ENCODE peak calls at places on chromosome X, in four cellular contexts. One of them, this sample, is unnamed.

GRCh38 chrX:10050481-10050880 is 83.3 kb downstream of the CLDN34 start:
- DNase-seq in RWPE2: no peak
- DNase-seq in left lung: no peak
- DNase-seq in fibroblast of lung: no peak
- DNase-seq in this sample: no peak

GRCh38 chrX:152638443-152638904 is 779 bp downstream of the GABRQ start:
- DNase-seq in RWPE2: no peak
- DNase-seq in left lung: no peak
- DNase-seq in fibroblast of lung: no peak
- DNase-seq in this sample: no peak

GRCh38 chrX:9614016-9614415 is 149.2 kb downstream of the TBL1X start:
- DNase-seq in RWPE2: no peak
- DNase-seq in left lung: no peak
- DNase-seq in fibroblast of lung: peak; percentile 26
- DNase-seq in this sample: no peak

GRCh38 chrX:87890437-87890836 is 372.8 kb downstream of the KLHL4 start:
- DNase-seq in RWPE2: no peak
- DNase-seq in left lung: no peak
- DNase-seq in fibroblast of lung: no peak
- DNase-seq in this sample: no peak

GRCh38 chrX:12956704-12957541 is 18.0 kb upstream of the TMSB4X start:
- DNase-seq in RWPE2: no peak
- DNase-seq in left lung: no peak
- DNase-seq in fibroblast of lung: peak; percentile 57
- DNase-seq in this sample: no peak

GRCh38 chrX:28910501-28910900 is 323.3 kb downstream of the IL1RAPL1 start:
- DNase-seq in RWPE2: no peak
- DNase-seq in left lung: no peak
- DNase-seq in fibroblast of lung: peak; percentile 55
- DNase-seq in this sample: no peak

GRCh38 chrX:129739591-129739990 is 812 bp downstream of the XPNPEP2 start:
- DNase-seq in RWPE2: no peak
- DNase-seq in left lung: no peak
- DNase-seq in fibroblast of lung: no peak
- DNase-seq in this sample: no peak

GRCh38 chrX:101191217-101191750 is 28.3 kb upstream of the DRP2 start:
- DNase-seq in RWPE2: no peak
- DNase-seq in left lung: no peak
- DNase-seq in fibroblast of lung: no peak
- DNase-seq in this sample: peak; percentile 18

GRCh38 chrX:7514871-7515599 is 327.9 kb upstream of the VCX start:
- DNase-seq in RWPE2: no peak
- DNase-seq in left lung: no peak
- DNase-seq in fibroblast of lung: no peak
- DNase-seq in this sample: peak; percentile 65

GRCh38 chrX:65667157-65667502 is 324 bp upstream of the MSN start:
- DNase-seq in RWPE2: no peak
- DNase-seq in left lung: no peak
- DNase-seq in fibroblast of lung: no peak
- DNase-seq in this sample: no peak

GRCh38 chrX:51743179-51743957 is at the start of gene GSPT2:
- DNase-seq in RWPE2: peak; percentile 18
- DNase-seq in left lung: peak; percentile 75
- DNase-seq in fibroblast of lung: peak; percentile 83
- DNase-seq in this sample: peak; percentile 80

GRCh38 chrX:101958139-101958538 is 26.3 kb upstream of the ZMAT1 start:
- DNase-seq in RWPE2: no peak
- DNase-seq in left lung: no peak
- DNase-seq in fibroblast of lung: peak; percentile 9
- DNase-seq in this sample: no peak

GRCh38 chrX:136616987-136617685 is 30.8 kb upstream of the CD40LG start:
- DNase-seq in RWPE2: no peak
- DNase-seq in left lung: no peak
- DNase-seq in fibroblast of lung: no peak
- DNase-seq in this sample: no peak

GRCh38 chrX:38636949-38637819 is 75.8 kb downstream of the TSPAN7 start:
- DNase-seq in RWPE2: no peak
- DNase-seq in left lung: no peak
- DNase-seq in fibroblast of lung: no peak
- DNase-seq in this sample: no peak

GRCh38 chrX:52363247-52363883 is 5.5 kb upstream of the XAGE2 start:
- DNase-seq in RWPE2: no peak
- DNase-seq in left lung: no peak
- DNase-seq in fibroblast of lung: peak; percentile 12
- DNase-seq in this sample: no peak

GRCh38 chrX:49951524-49952193 is 29.3 kb downstream of the CLCN5 start:
- DNase-seq in RWPE2: no peak
- DNase-seq in left lung: no peak
- DNase-seq in fibroblast of lung: peak; percentile 3
- DNase-seq in this sample: no peak

GRCh38 chrX:38627683-38628082 is 66.3 kb downstream of the TSPAN7 start:
- DNase-seq in RWPE2: no peak
- DNase-seq in left lung: no peak
- DNase-seq in fibroblast of lung: peak; percentile 2
- DNase-seq in this sample: no peak

GRCh38 chrX:121308276-121308805 is 260.9 kb downstream of the GLUD2 start:
- DNase-seq in RWPE2: no peak
- DNase-seq in left lung: peak; percentile 29
- DNase-seq in fibroblast of lung: no peak
- DNase-seq in this sample: no peak

GRCh38 chrX:32591589-32591988 is 619.8 kb downstream of the DMD start:
- DNase-seq in RWPE2: no peak
- DNase-seq in left lung: no peak
- DNase-seq in fibroblast of lung: no peak
- DNase-seq in this sample: no peak

GRCh38 chrX:68203656-68204055 is 229.6 kb downstream of the OPHN1 start:
- DNase-seq in RWPE2: no peak
- DNase-seq in left lung: no peak
- DNase-seq in fibroblast of lung: no peak
- DNase-seq in this sample: no peak

GRCh38 chrX:12021708-12022107 is 116.6 kb upstream of the FRMPD4 start:
- DNase-seq in RWPE2: no peak
- DNase-seq in left lung: no peak
- DNase-seq in fibroblast of lung: no peak
- DNase-seq in this sample: no peak

GRCh38 chrX:103063918-103064434 is at the start of gene BEX1:
- DNase-seq in RWPE2: peak; percentile 61
- DNase-seq in left lung: no peak
- DNase-seq in fibroblast of lung: peak; percentile 32
- DNase-seq in this sample: no peak

GRCh38 chrX:33987458-33987857 is 144.7 kb downstream of the FAM47A start:
- DNase-seq in RWPE2: no peak
- DNase-seq in left lung: no peak
- DNase-seq in fibroblast of lung: no peak
- DNase-seq in this sample: no peak

GRCh38 chrX:32687379-32687778 is 524.0 kb downstream of the DMD start:
- DNase-seq in RWPE2: no peak
- DNase-seq in left lung: no peak
- DNase-seq in fibroblast of lung: no peak
- DNase-seq in this sample: no peak

DNA sequence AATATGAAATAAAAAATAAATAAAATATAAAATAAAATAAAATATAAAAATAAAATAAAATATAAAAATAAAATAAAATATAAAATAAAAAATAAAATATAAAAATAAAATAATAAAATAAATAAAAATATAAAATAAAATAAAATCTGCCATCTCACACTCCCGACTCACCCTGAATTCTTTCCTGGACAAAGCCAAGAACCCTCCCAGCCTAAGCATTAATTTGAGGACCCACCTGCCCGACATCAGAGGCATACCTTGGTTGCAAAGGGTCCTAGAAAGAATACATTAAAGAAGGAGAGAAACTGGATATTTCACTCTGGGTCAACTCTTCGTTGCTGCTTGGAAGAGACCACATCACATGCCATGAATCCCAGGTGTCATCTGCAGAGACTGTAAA is 138.3 kb downstream of the CRLF2 start:
- DNase-seq in RWPE2: no peak
- DNase-seq in left lung: no peak
- DNase-seq in fibroblast of lung: no peak
- DNase-seq in this sample: no peak
- H3K4me1 ChIP-seq in RWPE2: no peaks in the 10 kb centered on the region
- H3K4me1 ChIP-seq in left lung: no peaks in the 10 kb centered on the region
- H3K4me1 ChIP-seq in fibroblast of lung: no peaks in the 10 kb centered on the region
- H3K4me1 ChIP-seq in this sample: no peaks in the 10 kb centered on the region

GRCh38 chrX:18964026-18964425 is 19.9 kb downstream of the PHKA2 start:
- DNase-seq in RWPE2: no peak
- DNase-seq in left lung: no peak
- DNase-seq in fibroblast of lung: no peak
- DNase-seq in this sample: no peak
- H3K4me1 ChIP-seq in RWPE2: peaks cover 21% of the 10 kb centered on the region
- H3K4me1 ChIP-seq in left lung: no peaks in the 10 kb centered on the region
- H3K4me1 ChIP-seq in fibroblast of lung: no peaks in the 10 kb centered on the region
- H3K4me1 ChIP-seq in this sample: no peaks in the 10 kb centered on the region

GRCh38 chrX:154730271-154730883 is 20.5 kb downstream of the GAB3 start:
- DNase-seq in RWPE2: no peak
- DNase-seq in left lung: no peak
- DNase-seq in fibroblast of lung: peak; percentile 88
- DNase-seq in this sample: no peak

GRCh38 chrX:154731203-154731602 is 19.7 kb downstream of the GAB3 start:
- DNase-seq in RWPE2: no peak
- DNase-seq in left lung: no peak
- DNase-seq in fibroblast of lung: no peak
- DNase-seq in this sample: no peak

GRCh38 chrX:154733072-154733425 is 17.8 kb downstream of the GAB3 start:
- DNase-seq in RWPE2: no peak
- DNase-seq in left lung: no peak
- DNase-seq in fibroblast of lung: peak; percentile 65
- DNase-seq in this sample: no peak

GRCh38 chrX:154732421-154733071 is 18.3 kb downstream of the GAB3 start:
- DNase-seq in RWPE2: peak; percentile 66
- DNase-seq in left lung: no peak
- DNase-seq in fibroblast of lung: no peak
- DNase-seq in this sample: no peak

DNA sequence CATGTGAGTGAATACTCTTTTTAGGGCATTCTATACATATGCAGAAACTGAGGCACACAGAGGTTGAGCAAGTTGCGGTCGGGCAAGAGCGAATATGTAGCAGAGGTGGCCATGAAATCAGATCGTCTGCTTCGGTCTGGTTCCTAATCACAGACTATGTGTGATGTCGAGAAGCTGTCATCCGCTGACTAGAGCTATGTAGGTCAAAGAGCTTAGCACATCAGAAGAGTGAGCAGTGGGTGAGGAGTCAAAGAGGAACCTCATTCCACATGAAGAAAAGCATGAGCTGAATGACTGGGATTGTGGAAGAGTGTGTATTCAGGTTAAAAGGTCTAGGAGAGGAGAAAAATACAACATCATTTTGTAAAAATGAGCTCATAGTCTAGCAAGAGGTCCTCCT is 19.0 kb downstream of the GAB3 start:
- DNase-seq in RWPE2: no peak
- DNase-seq in left lung: no peak
- DNase-seq in fibroblast of lung: peak; percentile 65
- DNase-seq in this sample: no peak
- H3K4me1 ChIP-seq in RWPE2: peaks cover 83% of the 10 kb centered on the region
- H3K4me1 ChIP-seq in left lung: peaks cover 52% of the 10 kb centered on the region
- H3K4me1 ChIP-seq in fibroblast of lung: peaks cover 36% of the 10 kb centered on the region
- H3K4me1 ChIP-seq in this sample: peaks cover 42% of the 10 kb centered on the region

GRCh38 chrX:1524874-1525582 is 12.0 kb downstream of the P2RY8 start:
- DNase-seq in RWPE2: no peak
- DNase-seq in left lung: peak; percentile 3
- DNase-seq in fibroblast of lung: no peak
- DNase-seq in this sample: no peak
- H3K4me1 ChIP-seq in RWPE2: no peaks in the 10 kb centered on the region
- H3K4me1 ChIP-seq in left lung: no peaks in the 10 kb centered on the region
- H3K4me1 ChIP-seq in fibroblast of lung: no peaks in the 10 kb centered on the region
- H3K4me1 ChIP-seq in this sample: no peaks in the 10 kb centered on the region

GRCh38 chrX:25015486-25016360 is at the start of gene ARX:
- DNase-seq in RWPE2: peak; percentile 69
- DNase-seq in left lung: peak; percentile 48
- DNase-seq in fibroblast of lung: peak; percentile 61
- DNase-seq in this sample: no peak
- H3K4me1 ChIP-seq in RWPE2: no peaks in the 10 kb centered on the region
- H3K4me1 ChIP-seq in left lung: peaks cover 2% of the 10 kb centered on the region
- H3K4me1 ChIP-seq in fibroblast of lung: no peaks in the 10 kb centered on the region
- H3K4me1 ChIP-seq in this sample: peaks cover 3% of the 10 kb centered on the region

GRCh38 chrX:107713205-107714195 is 62.1 kb downstream of the TSC22D3 start:
- DNase-seq in RWPE2: no peak
- DNase-seq in left lung: no peak
- DNase-seq in fibroblast of lung: peak; percentile 34
- DNase-seq in this sample: peak; percentile 59
- H3K4me1 ChIP-seq in RWPE2: peaks cover 27% of the 10 kb centered on the region
- H3K4me1 ChIP-seq in left lung: peaks cover 13% of the 10 kb centered on the region
- H3K4me1 ChIP-seq in fibroblast of lung: peaks cover 3% of the 10 kb centered on the region
- H3K4me1 ChIP-seq in this sample: peaks cover 46% of the 10 kb centered on the region

GRCh38 chrX:132365490-132365889 is 123.3 kb downstream of the MBNL3 start:
- DNase-seq in RWPE2: no peak
- DNase-seq in left lung: no peak
- DNase-seq in fibroblast of lung: no peak
- DNase-seq in this sample: no peak
- H3K4me1 ChIP-seq in RWPE2: no peaks in the 10 kb centered on the region
- H3K4me1 ChIP-seq in left lung: no peaks in the 10 kb centered on the region
- H3K4me1 ChIP-seq in fibroblast of lung: no peaks in the 10 kb centered on the region
- H3K4me1 ChIP-seq in this sample: no peaks in the 10 kb centered on the region

DNA sequence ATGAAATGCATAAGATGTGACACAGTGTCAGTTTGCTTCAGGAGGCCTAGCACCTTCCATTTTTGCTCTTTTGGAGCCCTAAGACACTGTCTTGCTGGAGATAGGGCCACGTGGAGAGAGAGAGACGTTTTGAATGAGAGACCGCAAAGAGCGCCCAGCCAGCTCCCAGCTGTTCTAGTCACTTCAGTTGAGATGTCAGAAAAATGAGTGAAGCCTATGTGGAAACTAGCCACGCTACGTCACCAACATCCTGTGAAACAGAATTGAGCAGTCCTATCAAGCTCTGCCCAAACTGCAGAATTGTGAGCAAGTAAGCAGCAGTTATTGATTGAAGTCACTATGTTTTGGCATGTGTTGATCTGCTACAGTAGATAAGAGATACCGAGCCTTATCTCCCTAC is 13.1 kb downstream of the GPR82 start:
- DNase-seq in RWPE2: no peak
- DNase-seq in left lung: no peak
- DNase-seq in fibroblast of lung: peak; percentile 26
- DNase-seq in this sample: no peak
- H3K4me1 ChIP-seq in RWPE2: no peaks in the 10 kb centered on the region
- H3K4me1 ChIP-seq in left lung: no peaks in the 10 kb centered on the region
- H3K4me1 ChIP-seq in fibroblast of lung: no peaks in the 10 kb centered on the region
- H3K4me1 ChIP-seq in this sample: no peaks in the 10 kb centered on the region